ENCODE peak calls at places on chromosomes 7 and 10, in seven cellular contexts. One of them, this sample, is unnamed.

GRCh38 chr10:60521974-60522405 is 132.3 kb upstream of the ANK3 start:
- DNase-seq in lung microvascular endothelial cell: peak; percentile 19
- DNase-seq in cardiac fibroblast: peak; percentile 82
- DNase-seq in BJ: peak; percentile 51
- DNase-seq in brain pericyte: no peak
- DNase-seq in progenitor cell of endocrine pancreas: peak; percentile 11
- DNase-seq in fibroblast of mammary gland: peak; percentile 55
- DNase-seq in this sample: peak; percentile 14

GRCh38 chr10:88218362-88218761 is 354.9 kb downstream of the PTEN start:
- DNase-seq in cardiac fibroblast: no peak
- DNase-seq in progenitor cell of endocrine pancreas: no peak
- DNase-seq in BJ: no peak
- DNase-seq in brain pericyte: no peak
- DNase-seq in lung microvascular endothelial cell: no peak
- DNase-seq in fibroblast of mammary gland: no peak
- DNase-seq in this sample: no peak

GRCh38 chr10:7810443-7810842 is 7.9 kb upstream of the TAF3 start:
- DNase-seq in cardiac fibroblast: no peak
- DNase-seq in progenitor cell of endocrine pancreas: no peak
- DNase-seq in BJ: no peak
- DNase-seq in lung microvascular endothelial cell: no peak
- DNase-seq in brain pericyte: no peak
- DNase-seq in fibroblast of mammary gland: no peak
- DNase-seq in this sample: no peak

GRCh38 chr10:58266826-58267712 is 625 bp downstream of the IPMK start:
- DNase-seq in fibroblast of mammary gland: peak; percentile 57
- DNase-seq in progenitor cell of endocrine pancreas: peak; percentile 12
- DNase-seq in cardiac fibroblast: peak; percentile 60
- DNase-seq in brain pericyte: no peak
- DNase-seq in lung microvascular endothelial cell: peak; percentile 65
- DNase-seq in BJ: no peak
- DNase-seq in this sample: no peak

GRCh38 chr7:99219185-99219767 is 11.4 kb upstream of the KPNA7 start:
- DNase-seq in brain pericyte: no peak
- DNase-seq in progenitor cell of endocrine pancreas: no peak
- DNase-seq in lung microvascular endothelial cell: no peak
- DNase-seq in cardiac fibroblast: no peak
- DNase-seq in BJ: no peak
- DNase-seq in fibroblast of mammary gland: no peak
- DNase-seq in this sample: no peak

GRCh38 chr10:33521062-33521461 is 186.6 kb upstream of the NRP1 start:
- DNase-seq in cardiac fibroblast: no peak
- DNase-seq in progenitor cell of endocrine pancreas: no peak
- DNase-seq in fibroblast of mammary gland: no peak
- DNase-seq in BJ: no peak
- DNase-seq in brain pericyte: no peak
- DNase-seq in lung microvascular endothelial cell: no peak
- DNase-seq in this sample: no peak

GRCh38 chr7:139482662-139483466 is 609 bp downstream of the KLRG2 start:
- DNase-seq in lung microvascular endothelial cell: peak; percentile 8
- DNase-seq in cardiac fibroblast: no peak
- DNase-seq in BJ: no peak
- DNase-seq in brain pericyte: no peak
- DNase-seq in progenitor cell of endocrine pancreas: peak; percentile 24
- DNase-seq in fibroblast of mammary gland: no peak
- DNase-seq in this sample: no peak

GRCh38 chr7:155796381-155797261 is 15.6 kb downstream of the SHH start:
- DNase-seq in progenitor cell of endocrine pancreas: peak; percentile 82
- DNase-seq in cardiac fibroblast: no peak
- DNase-seq in brain pericyte: no peak
- DNase-seq in lung microvascular endothelial cell: peak; percentile 47
- DNase-seq in fibroblast of mammary gland: no peak
- DNase-seq in BJ: no peak
- DNase-seq in this sample: no peak

GRCh38 chr7:20227291-20227795 is 10.2 kb upstream of the MACC1 start:
- DNase-seq in cardiac fibroblast: no peak
- DNase-seq in BJ: peak; percentile 15
- DNase-seq in progenitor cell of endocrine pancreas: no peak
- DNase-seq in lung microvascular endothelial cell: no peak
- DNase-seq in fibroblast of mammary gland: no peak
- DNase-seq in brain pericyte: no peak
- DNase-seq in this sample: no peak

This sample was measured in GM04503.